ENCODE peak calls at places on chromosome 11, in nine cellular contexts. Q, E, R, Z, T, Y, D, S and P are unnamed samples.

GRCh38 chr11:14029415-14029814 is 66.9 kb downstream of the SPON1 start:
- DNase-seq in Q (no peak), E (no peak), R (no peak), Z (no peak), T (no peak), Y (no peak), D (no peak), S (no peak), P (no peak)

GRCh38 chr11:1202776-1203504 is 19.9 kb upstream of the MUC5B start:
- DNase-seq in Q (peak), E (peak), R (peak), Z (no peak), T (peak), Y (peak), D (peak), S (no peak), P (peak)

GRCh38 chr11:118051611-118052461 is 25.0 kb upstream of the TMPRSS4 start:
- DNase-seq in Q (no peak), E (peak), R (peak), Z (no peak), T (no peak), Y (no peak), D (peak), S (no peak), P (peak)

GRCh38 chr11:47483408-47483807 is 34.5 kb upstream of the RAPSN start:
- DNase-seq in Q (no peak), E (no peak), R (no peak), Z (no peak), T (no peak), Y (no peak), D (no peak), S (no peak), P (no peak)

GRCh38 chr11:16860632-16861031 is 122.2 kb downstream of the C11orf58 start:
- DNase-seq in Q (no peak), E (no peak), R (no peak), Z (no peak), T (no peak), Y (no peak), D (no peak), S (no peak), P (no peak)

GRCh38 chr11:128152796-128153696 is 434.3 kb downstream of the ETS1 start:
- DNase-seq in Q (no peak), E (no peak), R (no peak), Z (no peak), T (no peak), Y (no peak), D (no peak), S (no peak), P (no peak)

GRCh38 chr11:14275081-14275480 is 83.9 kb downstream of the RRAS2 start:
- DNase-seq in Q (no peak), E (no peak), R (no peak), Z (no peak), T (no peak), Y (no peak), D (no peak), S (no peak), P (no peak)

GRCh38 chr11:22798890-22799289 is 30.7 kb downstream of the SVIP start:
- DNase-seq in Q (no peak), E (no peak), R (no peak), Z (no peak), T (no peak), Y (no peak), D (no peak), S (no peak), P (no peak)

GRCh38 chr11:106087815-106088435 is 10.5 kb downstream of the AASDHPPT start:
- DNase-seq in Q (no peak), E (peak), R (peak), Z (no peak), T (no peak), Y (peak), D (no peak), S (peak), P (peak)

GRCh38 chr11:20112291-20113146 is 47.8 kb downstream of the DBX1 start:
- DNase-seq in Q (no peak), E (no peak), R (no peak), Z (peak), T (no peak), Y (no peak), D (no peak), S (peak), P (no peak)

GRCh38 chr11:33461319-33461718 is 204.1 kb downstream of the HIPK3 start:
- DNase-seq in Q (no peak), E (no peak), R (no peak), Z (no peak), T (no peak), Y (no peak), D (no peak), S (no peak), P (no peak)

GRCh38 chr11:33531743-33532181 is 168.9 kb downstream of the C11orf91 start:
- DNase-seq in Q (no peak), E (no peak), R (no peak), Z (no peak), T (no peak), Y (no peak), D (no peak), S (peak), P (no peak)

GRCh38 chr11:64998141-64998540 is 1.4 kb upstream of the BATF2 start:
- DNase-seq in Q (no peak), E (no peak), R (no peak), Z (no peak), T (no peak), Y (no peak), D (no peak), S (no peak), P (no peak)

GRCh38 chr11:12906501-12906900 is 102.6 kb upstream of the RASSF10 start:
- DNase-seq in Q (no peak), E (no peak), R (no peak), Z (no peak), T (no peak), Y (no peak), D (no peak), S (no peak), P (no peak)

GRCh38 chr11:77479746-77480352 is 6.0 kb upstream of the PAK1 start:
- DNase-seq in Q (no peak), E (no peak), R (no peak), Z (no peak), T (no peak), Y (no peak), D (no peak), S (no peak), P (no peak)

GRCh38 chr11:60836866-60837510 is 4.9 kb upstream of the CCDC86 start:
- DNase-seq in Q (no peak), E (no peak), R (no peak), Z (no peak), T (no peak), Y (no peak), D (no peak), S (no peak), P (no peak)

GRCh38 chr11:95089620-95090542 is at the start of gene ENDOD1:
- DNase-seq in Q (peak), E (peak), R (peak), Z (no peak), T (peak), Y (peak), D (peak), S (no peak), P (peak)

GRCh38 chr11:73140213-73141030 is 1.7 kb downstream of the FCHSD2 start:
- DNase-seq in Q (peak), E (peak), R (no peak), Z (no peak), T (no peak), Y (no peak), D (no peak), S (no peak), P (no peak)

GRCh38 chr11:118933486-118933885 is 7.8 kb upstream of the BCL9L start:
- DNase-seq in Q (no peak), E (no peak), R (no peak), Z (no peak), T (no peak), Y (no peak), D (no peak), S (no peak), P (no peak)